ENCODE peak calls at places on chromosomes 1 and 21, in seven cellular contexts. T, P, Q, M, H, V and O are unnamed samples.

GRCh38 chr1:199734186-199734585 is 293.3 kb upstream of the NR5A2 start:
- DNase-seq in T (no peak), P (no peak), Q (no peak), M (no peak), H (no peak), V (no peak), O (no peak)

GRCh38 chr1:71862756-71863155 is 419.6 kb downstream of the NEGR1 start:
- DNase-seq in T (no peak), P (no peak), Q (no peak), M (no peak), H (no peak), V (no peak), O (no peak)

GRCh38 chr1:69271569-69271968 is 296.2 kb upstream of the LRRC7 start:
- DNase-seq in T (no peak), P (no peak), Q (no peak), M (no peak), H (no peak), V (no peak), O (no peak)

GRCh38 chr1:117366281-117366981 is 818 bp upstream of the MAN1A2 start:
- DNase-seq in T (peak), P (peak), Q (peak), M (peak), H (peak), V (peak), O (peak)

GRCh38 chr1:27864264-27864895 is 8.0 kb upstream of the THEMIS2 start:
- DNase-seq in T (no peak), P (no peak), Q (no peak), M (no peak), H (peak), V (peak), O (peak)

GRCh38 chr1:40899230-40899870 is 37.2 kb upstream of the CITED4 start:
- DNase-seq in T (no peak), P (no peak), Q (peak), M (no peak), H (no peak), V (no peak), O (no peak)

GRCh38 chr1:227245613-227246320 is 72.5 kb downstream of the CDC42BPA start:
- DNase-seq in T (no peak), P (peak), Q (no peak), M (no peak), H (no peak), V (no peak), O (no peak)

GRCh38 chr1:2427051-2427450 is 14.7 kb upstream of the PEX10 start:
- DNase-seq in T (no peak), P (no peak), Q (no peak), M (no peak), H (no peak), V (no peak), O (no peak)

GRCh38 chr1:187409341-187409740 is 580.6 kb downstream of the PLA2G4A start:
- DNase-seq in T (no peak), P (no peak), Q (no peak), M (peak), H (no peak), V (no peak), O (no peak)

GRCh38 chr1:39933956-39934941 is 20.7 kb upstream of the MFSD2A start:
- DNase-seq in T (no peak), P (peak), Q (no peak), M (peak), H (no peak), V (peak), O (no peak)

GRCh38 chr21:27060190-27060589 is 93.3 kb upstream of the ADAMTS5 start:
- DNase-seq in T (no peak), P (no peak), Q (no peak), M (peak), H (no peak), V (peak), O (no peak)

GRCh38 chr1:184069675-184070074 is 18.1 kb downstream of the TSEN15 start:
- DNase-seq in T (no peak), P (no peak), Q (no peak), M (peak), H (no peak), V (peak), O (no peak)

GRCh38 chr1:184074383-184074782 is 22.9 kb downstream of the TSEN15 start:
- DNase-seq in T (no peak), P (no peak), Q (no peak), M (no peak), H (no peak), V (no peak), O (no peak)

GRCh38 chr1:184078564-184079107 is 27.1 kb downstream of the TSEN15 start:
- DNase-seq in T (no peak), P (no peak), Q (no peak), M (peak), H (no peak), V (no peak), O (no peak)

GRCh38 chr1:184075040-184076029 is 23.8 kb downstream of the TSEN15 start:
- DNase-seq in T (no peak), P (no peak), Q (peak), M (peak), H (peak), V (peak), O (peak)
- TF ChIP-seq CTCF in T (peak), P (peak), Q (peak), M (peak), H (peak), V (peak), O (peak)

GRCh38 chr1:181931873-181932272 is 129.6 kb downstream of the ZNF648 start:
- DNase-seq in T (no peak), P (no peak), Q (no peak), M (no peak), H (no peak), V (no peak), O (peak)

GRCh38 chr1:181936269-181936668 is 125.2 kb downstream of the ZNF648 start:
- DNase-seq in T (no peak), P (no peak), Q (no peak), M (no peak), H (no peak), V (no peak), O (no peak)

DNA sequence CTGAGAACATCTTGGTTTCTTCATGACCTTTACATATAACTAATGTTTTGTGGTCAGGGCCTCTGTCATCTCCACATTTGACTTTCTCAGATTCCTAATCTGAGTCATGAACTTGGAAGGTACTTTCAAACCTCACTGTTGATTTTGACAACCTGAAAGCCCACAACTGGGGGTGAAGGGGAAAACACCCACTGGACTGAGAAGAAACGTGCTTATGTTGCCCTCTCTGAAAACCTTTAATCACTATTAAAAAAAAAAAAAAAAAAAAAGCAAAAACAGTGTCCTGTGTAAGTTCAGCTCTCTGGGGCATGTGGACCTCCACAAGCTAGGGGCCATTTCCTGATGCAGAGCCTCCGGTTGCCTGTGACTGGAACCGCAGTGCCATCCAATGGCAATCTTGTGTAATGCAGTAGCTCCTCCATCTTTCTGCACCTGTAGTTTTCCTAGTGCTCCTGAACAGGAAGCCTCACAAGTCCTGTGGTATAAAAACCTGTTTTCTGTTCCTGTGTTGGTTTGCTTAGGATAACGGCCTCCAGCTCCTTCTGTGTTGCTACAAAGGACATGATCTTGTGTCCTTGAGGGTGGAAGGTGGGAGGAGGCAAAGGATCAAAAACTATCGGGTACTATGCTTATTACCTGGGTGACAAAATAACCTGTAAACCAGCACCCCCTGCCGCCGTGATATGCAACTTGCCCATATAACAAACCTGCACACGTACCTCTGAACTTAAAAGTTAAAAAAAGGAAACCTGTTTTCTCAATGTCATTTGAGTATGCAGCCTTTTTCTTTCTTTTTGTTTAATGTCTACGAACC is 124.5 kb downstream of the ZNF648 start:
- DNase-seq in T (peak), P (no peak), Q (peak), M (peak), H (peak), V (no peak), O (peak)
- TF ChIP-seq CTCF in T (peak), P (peak), Q (peak), M (no peak), H (peak), V (no peak), O (peak)

GRCh38 chr1:218660678-218661053 is 315.5 kb downstream of the TGFB2 start:
- DNase-seq in T (no peak), P (no peak), Q (no peak), M (peak), H (no peak), V (peak), O (no peak)

GRCh38 chr1:218659911-218660677 is 315.0 kb downstream of the TGFB2 start:
- DNase-seq in T (no peak), P (no peak), Q (no peak), M (no peak), H (no peak), V (peak), O (no peak)

GRCh38 chr1:218658899-218659298 is 313.8 kb downstream of the TGFB2 start:
- DNase-seq in T (no peak), P (no peak), Q (no peak), M (peak), H (no peak), V (peak), O (no peak)

GRCh38 chr1:218656301-218657037 is 311.3 kb downstream of the TGFB2 start:
- DNase-seq in T (no peak), P (no peak), Q (no peak), M (no peak), H (no peak), V (peak), O (no peak)

DNA sequence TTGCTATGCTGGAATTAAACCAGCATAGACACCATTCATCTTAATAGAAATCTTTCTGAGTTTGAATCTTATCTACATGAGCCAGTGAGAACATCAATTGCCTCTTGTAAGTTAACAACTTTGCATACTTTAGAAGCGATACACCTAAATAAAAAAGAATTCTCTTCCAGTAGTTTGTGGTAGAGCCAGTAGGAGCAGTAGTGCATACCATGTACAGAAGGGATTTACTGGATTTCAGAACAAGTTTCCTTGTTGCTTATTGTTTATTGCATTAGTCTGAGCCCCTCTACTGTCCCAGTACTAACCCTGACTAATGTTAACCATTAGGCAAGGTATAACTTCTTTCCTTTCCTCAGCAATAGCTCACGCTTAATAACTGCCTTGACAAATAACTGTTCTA is 313.2 kb downstream of the TGFB2 start:
- DNase-seq in T (no peak), P (no peak), Q (no peak), M (no peak), H (no peak), V (no peak), O (no peak)
- TF ChIP-seq CTCF in T (no peak), P (no peak), Q (no peak), M (no peak), H (no peak), V (no peak), O (no peak)

GRCh38 chr1:231806623-231807470 is 180.3 kb downstream of the DISC1 start:
- DNase-seq in T (peak), P (peak), Q (peak), M (peak), H (peak), V (peak), O (peak)
- TF ChIP-seq CTCF in T (peak), P (peak), Q (peak), M (peak), H (peak), V (peak), O (peak)

GRCh38 chr1:6268431-6268830 is 7.5 kb upstream of the GPR153 start:
- DNase-seq in T (no peak), P (no peak), Q (peak), M (no peak), H (no peak), V (no peak), O (no peak)
- TF ChIP-seq CTCF in T (no peak), P (no peak), Q (peak), M (peak), H (no peak), V (no peak), O (no peak)